ENCODE peak calls at places on chromosomes 4 and X, in ten cellular contexts. One of them, this sample, is unnamed.

GRCh38 chrX:51520393-51520792 is 24.0 kb upstream of the NUDT11 start:
- DNase-seq in heart left ventricle: no peak
- DNase-seq in transverse colon: no peak
- DNase-seq in heart right ventricle: no peak
- DNase-seq in small intestine: no peak
- DNase-seq in body of pancreas: no peak
- DNase-seq in bronchial epithelial cell: no peak
- DNase-seq in tibial nerve: no peak
- DNase-seq in SJSA1: no peak
- DNase-seq in brain microvascular endothelial cell: no peak
- DNase-seq in this sample: no peak

GRCh38 chr4:128606173-128606572 is 203.3 kb upstream of the JADE1 start:
- DNase-seq in heart right ventricle: no peak
- DNase-seq in small intestine: no peak
- DNase-seq in body of pancreas: no peak
- DNase-seq in heart left ventricle: no peak
- DNase-seq in transverse colon: no peak
- DNase-seq in brain microvascular endothelial cell: peak
- DNase-seq in bronchial epithelial cell: peak
- DNase-seq in tibial nerve: no peak
- DNase-seq in SJSA1: no peak
- DNase-seq in this sample: peak

GRCh38 chrX:21374163-21374993 is at the start of gene CNKSR2:
- DNase-seq in small intestine: peak
- DNase-seq in heart left ventricle: peak
- DNase-seq in heart right ventricle: no peak
- DNase-seq in body of pancreas: peak
- DNase-seq in tibial nerve: peak
- DNase-seq in SJSA1: peak
- DNase-seq in bronchial epithelial cell: no peak
- DNase-seq in brain microvascular endothelial cell: peak
- DNase-seq in transverse colon: peak
- DNase-seq in this sample: peak

GRCh38 chrX:12986886-12987285 is 12.0 kb downstream of the TMSB4X start:
- DNase-seq in body of pancreas: no peak
- DNase-seq in small intestine: no peak
- DNase-seq in brain microvascular endothelial cell: no peak
- DNase-seq in bronchial epithelial cell: no peak
- DNase-seq in transverse colon: no peak
- DNase-seq in heart left ventricle: no peak
- DNase-seq in SJSA1: no peak
- DNase-seq in heart right ventricle: no peak
- DNase-seq in tibial nerve: no peak
- DNase-seq in this sample: no peak

GRCh38 chrX:103101280-103102042 is 8.5 kb upstream of the NXF3 start:
- DNase-seq in transverse colon: no peak
- DNase-seq in small intestine: peak
- DNase-seq in heart right ventricle: no peak
- DNase-seq in bronchial epithelial cell: no peak
- DNase-seq in SJSA1: no peak
- DNase-seq in heart left ventricle: no peak
- DNase-seq in body of pancreas: peak
- DNase-seq in brain microvascular endothelial cell: peak
- DNase-seq in tibial nerve: no peak
- DNase-seq in this sample: no peak

GRCh38 chrX:154791951-154792350 is 13.3 kb downstream of the MPP1 start:
- DNase-seq in SJSA1: no peak
- DNase-seq in bronchial epithelial cell: no peak
- DNase-seq in transverse colon: no peak
- DNase-seq in heart left ventricle: no peak
- DNase-seq in body of pancreas: no peak
- DNase-seq in heart right ventricle: no peak
- DNase-seq in brain microvascular endothelial cell: no peak
- DNase-seq in tibial nerve: no peak
- DNase-seq in small intestine: peak
- DNase-seq in this sample: no peak

GRCh38 chr4:11596989-11597388 is 168.3 kb upstream of the HS3ST1 start:
- DNase-seq in heart left ventricle: no peak
- DNase-seq in small intestine: no peak
- DNase-seq in body of pancreas: no peak
- DNase-seq in bronchial epithelial cell: peak
- DNase-seq in tibial nerve: no peak
- DNase-seq in SJSA1: no peak
- DNase-seq in brain microvascular endothelial cell: no peak
- DNase-seq in heart right ventricle: no peak
- DNase-seq in transverse colon: no peak
- DNase-seq in this sample: no peak

GRCh38 chr4:89800527-89801103 is 36.3 kb downstream of the SNCA start:
- DNase-seq in brain microvascular endothelial cell: peak
- DNase-seq in tibial nerve: no peak
- DNase-seq in small intestine: no peak
- DNase-seq in bronchial epithelial cell: peak
- DNase-seq in heart right ventricle: no peak
- DNase-seq in SJSA1: no peak
- DNase-seq in transverse colon: no peak
- DNase-seq in body of pancreas: no peak
- DNase-seq in heart left ventricle: no peak
- DNase-seq in this sample: no peak

DNA sequence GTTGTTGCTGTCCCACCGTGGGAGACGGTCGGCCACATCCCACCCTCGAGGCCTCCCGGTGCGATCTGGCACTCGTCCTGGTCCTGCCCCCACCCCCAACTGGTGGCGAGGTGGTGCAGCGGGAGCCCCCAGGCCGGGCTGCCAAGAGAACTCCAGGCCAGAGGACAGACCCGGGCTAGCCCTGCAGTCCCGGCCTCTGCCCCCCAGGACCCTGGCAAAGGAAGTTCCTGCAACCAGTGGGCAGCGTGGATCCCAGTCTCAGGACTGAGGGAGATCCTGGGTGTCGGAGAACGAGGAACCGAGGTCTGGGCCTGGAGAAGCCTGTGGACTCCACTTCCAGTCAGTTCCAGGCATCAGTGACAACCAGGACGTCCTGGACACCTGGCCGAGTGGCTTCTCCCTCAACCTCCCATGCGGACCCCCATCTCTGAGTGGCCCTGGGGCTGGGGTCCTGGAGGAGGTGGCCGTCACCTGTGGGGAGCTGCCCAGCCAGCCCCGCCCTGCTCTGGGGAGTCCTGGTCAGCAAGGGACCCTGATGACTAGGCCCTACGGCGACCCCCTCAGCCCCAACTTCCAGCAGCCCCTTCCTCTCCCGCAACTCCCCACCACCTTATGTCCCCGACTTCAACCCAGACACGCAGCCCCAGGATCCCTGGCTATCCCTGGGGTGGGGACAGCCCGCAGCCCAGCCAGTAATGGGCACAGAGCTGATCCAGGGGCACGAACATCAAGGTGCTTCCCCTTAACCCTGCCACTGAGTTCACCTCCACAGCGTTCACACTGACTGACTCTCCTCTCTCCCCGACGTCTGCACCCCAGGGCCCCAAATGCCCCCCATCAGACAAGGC is 53.6 kb upstream of the NKX1-1 start:
- DNase-seq in transverse colon: no peak
- DNase-seq in heart right ventricle: no peak
- DNase-seq in small intestine: no peak
- DNase-seq in SJSA1: no peak
- DNase-seq in bronchial epithelial cell: no peak
- DNase-seq in heart left ventricle: no peak
- DNase-seq in body of pancreas: no peak
- DNase-seq in brain microvascular endothelial cell: no peak
- DNase-seq in tibial nerve: no peak
- DNase-seq in this sample: no peak
- H3K4me3 ChIP-seq in transverse colon: no peak
- H3K4me3 ChIP-seq in heart right ventricle: no peak
- H3K4me3 ChIP-seq in small intestine: no peak
- H3K4me3 ChIP-seq in SJSA1: no peak
- H3K4me3 ChIP-seq in bronchial epithelial cell: no peak
- H3K4me3 ChIP-seq in heart left ventricle: no peak
- H3K4me3 ChIP-seq in body of pancreas: no peak
- H3K4me3 ChIP-seq in brain microvascular endothelial cell: no peak
- H3K4me3 ChIP-seq in tibial nerve: no peak
- H3K4me3 ChIP-seq in this sample: no peak

GRCh38 chr4:22515888-22516541 is at the start of gene ADGRA3:
- DNase-seq in small intestine: peak
- DNase-seq in heart left ventricle: peak
- DNase-seq in bronchial epithelial cell: no peak
- DNase-seq in tibial nerve: peak
- DNase-seq in brain microvascular endothelial cell: peak
- DNase-seq in SJSA1: peak
- DNase-seq in transverse colon: peak
- DNase-seq in body of pancreas: peak
- DNase-seq in heart right ventricle: peak
- DNase-seq in this sample: peak

GRCh38 chr4:22514001-22514400 is 1.9 kb downstream of the ADGRA3 start:
- DNase-seq in body of pancreas: no peak
- DNase-seq in heart right ventricle: no peak
- DNase-seq in brain microvascular endothelial cell: peak
- DNase-seq in heart left ventricle: no peak
- DNase-seq in bronchial epithelial cell: no peak
- DNase-seq in tibial nerve: no peak
- DNase-seq in small intestine: no peak
- DNase-seq in SJSA1: no peak
- DNase-seq in transverse colon: no peak
- DNase-seq in this sample: no peak

GRCh38 chr4:22515145-22515887 is 550 bp downstream of the ADGRA3 start:
- DNase-seq in bronchial epithelial cell: peak
- DNase-seq in transverse colon: peak
- DNase-seq in SJSA1: peak
- DNase-seq in heart left ventricle: peak
- DNase-seq in brain microvascular endothelial cell: peak
- DNase-seq in small intestine: peak
- DNase-seq in body of pancreas: peak
- DNase-seq in heart right ventricle: peak
- DNase-seq in tibial nerve: peak
- DNase-seq in this sample: peak

GRCh38 chr4:22512306-22512705 is 3.6 kb downstream of the ADGRA3 start:
- DNase-seq in small intestine: no peak
- DNase-seq in body of pancreas: no peak
- DNase-seq in bronchial epithelial cell: no peak
- DNase-seq in brain microvascular endothelial cell: no peak
- DNase-seq in heart right ventricle: no peak
- DNase-seq in transverse colon: no peak
- DNase-seq in SJSA1: no peak
- DNase-seq in tibial nerve: no peak
- DNase-seq in heart left ventricle: no peak
- DNase-seq in this sample: no peak

DNA sequence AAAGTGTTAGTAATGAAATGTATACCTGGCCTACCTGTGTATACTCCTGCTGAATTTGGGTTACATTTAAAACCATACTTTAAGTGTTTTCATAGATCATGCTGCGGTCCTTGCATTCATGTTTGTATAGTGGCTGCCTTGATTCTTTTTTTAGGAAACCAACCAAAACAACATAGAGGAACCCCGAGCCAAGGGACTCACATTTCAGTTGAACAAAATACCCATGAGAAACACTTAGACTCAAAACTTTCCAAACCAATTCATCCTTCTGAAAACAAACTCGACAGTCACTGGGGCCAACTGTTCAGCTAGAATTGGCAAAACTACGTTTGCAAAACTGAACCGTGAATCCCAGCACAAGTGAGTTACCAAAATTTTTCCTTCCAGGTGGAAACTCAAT is 1.4 kb downstream of the ADGRA3 start:
- DNase-seq in small intestine: no peak
- DNase-seq in transverse colon: no peak
- DNase-seq in brain microvascular endothelial cell: peak
- DNase-seq in bronchial epithelial cell: no peak
- DNase-seq in heart left ventricle: no peak
- DNase-seq in SJSA1: no peak
- DNase-seq in body of pancreas: no peak
- DNase-seq in heart right ventricle: no peak
- DNase-seq in tibial nerve: no peak
- DNase-seq in this sample: no peak
- H3K4me3 ChIP-seq in small intestine: peak
- H3K4me3 ChIP-seq in transverse colon: peak
- H3K4me3 ChIP-seq in brain microvascular endothelial cell: peak
- H3K4me3 ChIP-seq in bronchial epithelial cell: peak
- H3K4me3 ChIP-seq in heart left ventricle: peak
- H3K4me3 ChIP-seq in SJSA1: peak
- H3K4me3 ChIP-seq in body of pancreas: no peak
- H3K4me3 ChIP-seq in heart right ventricle: peak
- H3K4me3 ChIP-seq in tibial nerve: peak
- H3K4me3 ChIP-seq in this sample: peak

GRCh38 chr4:171812377-171813194 is 618 bp upstream of the GALNTL6 start:
- DNase-seq in small intestine: peak
- DNase-seq in transverse colon: no peak
- DNase-seq in heart left ventricle: no peak
- DNase-seq in heart right ventricle: no peak
- DNase-seq in tibial nerve: no peak
- DNase-seq in SJSA1: no peak
- DNase-seq in body of pancreas: no peak
- DNase-seq in bronchial epithelial cell: no peak
- DNase-seq in brain microvascular endothelial cell: no peak
- DNase-seq in this sample: no peak

GRCh38 chr4:171809854-171810253 is 3.4 kb upstream of the GALNTL6 start:
- DNase-seq in tibial nerve: no peak
- DNase-seq in SJSA1: no peak
- DNase-seq in brain microvascular endothelial cell: no peak
- DNase-seq in transverse colon: no peak
- DNase-seq in heart left ventricle: no peak
- DNase-seq in bronchial epithelial cell: no peak
- DNase-seq in heart right ventricle: no peak
- DNase-seq in body of pancreas: no peak
- DNase-seq in small intestine: no peak
- DNase-seq in this sample: no peak

GRCh38 chr4:171814545-171814944 is 1.3 kb downstream of the GALNTL6 start:
- DNase-seq in bronchial epithelial cell: no peak
- DNase-seq in transverse colon: no peak
- DNase-seq in heart left ventricle: no peak
- DNase-seq in brain microvascular endothelial cell: no peak
- DNase-seq in tibial nerve: no peak
- DNase-seq in SJSA1: no peak
- DNase-seq in body of pancreas: no peak
- DNase-seq in small intestine: no peak
- DNase-seq in heart right ventricle: no peak
- DNase-seq in this sample: no peak

GRCh38 chr4:171817026-171817425 is 3.8 kb downstream of the GALNTL6 start:
- DNase-seq in tibial nerve: no peak
- DNase-seq in transverse colon: no peak
- DNase-seq in SJSA1: no peak
- DNase-seq in brain microvascular endothelial cell: no peak
- DNase-seq in small intestine: no peak
- DNase-seq in bronchial epithelial cell: no peak
- DNase-seq in body of pancreas: no peak
- DNase-seq in heart left ventricle: no peak
- DNase-seq in heart right ventricle: no peak
- DNase-seq in this sample: no peak

DNA sequence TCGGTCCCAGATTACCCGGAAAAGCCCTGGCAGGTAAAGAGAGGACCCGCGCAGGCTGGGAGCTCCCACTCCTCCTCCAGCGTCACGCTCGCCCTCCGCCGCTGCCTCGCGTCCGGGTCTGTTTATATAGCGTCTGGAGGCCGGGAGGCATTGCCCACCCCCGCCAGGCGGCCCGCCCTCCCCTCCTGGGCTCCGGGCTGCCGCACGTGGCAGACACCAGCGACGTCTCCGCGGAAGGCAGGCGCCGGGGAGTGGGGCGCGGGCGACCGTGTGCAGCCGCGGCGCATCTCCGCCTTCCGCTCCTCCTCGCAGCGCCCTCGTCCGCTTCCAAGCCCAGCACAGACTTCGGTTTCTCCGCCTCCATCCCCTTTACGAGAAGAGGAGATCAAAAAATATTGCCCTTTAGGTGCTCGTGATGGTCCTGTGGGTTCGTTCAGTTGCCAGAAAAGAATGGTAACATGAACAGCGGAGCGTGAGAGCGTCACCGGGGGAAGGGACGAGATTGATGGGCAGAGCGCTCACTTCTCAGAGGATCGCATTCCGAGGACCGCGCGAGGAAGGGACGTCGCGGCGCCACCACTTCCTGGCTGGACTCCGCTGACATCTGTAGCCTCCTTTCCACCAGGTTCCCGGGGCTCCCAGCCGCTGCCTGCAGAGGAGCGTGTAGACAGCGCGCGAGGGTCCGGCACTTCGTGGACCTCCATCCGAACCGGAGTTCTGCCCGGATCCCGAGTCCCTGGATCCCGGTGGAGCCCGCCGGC is at the start of gene GALNTL6:
- DNase-seq in heart right ventricle: no peak
- DNase-seq in heart left ventricle: no peak
- DNase-seq in tibial nerve: no peak
- DNase-seq in brain microvascular endothelial cell: no peak
- DNase-seq in transverse colon: no peak
- DNase-seq in bronchial epithelial cell: no peak
- DNase-seq in body of pancreas: no peak
- DNase-seq in SJSA1: no peak
- DNase-seq in small intestine: peak
- DNase-seq in this sample: no peak
- H3K4me3 ChIP-seq in heart right ventricle: peak
- H3K4me3 ChIP-seq in heart left ventricle: peak
- H3K4me3 ChIP-seq in tibial nerve: peak
- H3K4me3 ChIP-seq in brain microvascular endothelial cell: peak
- H3K4me3 ChIP-seq in transverse colon: peak
- H3K4me3 ChIP-seq in bronchial epithelial cell: peak
- H3K4me3 ChIP-seq in body of pancreas: no peak
- H3K4me3 ChIP-seq in SJSA1: peak
- H3K4me3 ChIP-seq in small intestine: peak
- H3K4me3 ChIP-seq in this sample: peak

GRCh38 chr4:968221-968620 is 5.1 kb downstream of the DGKQ start:
- DNase-seq in transverse colon: no peak
- DNase-seq in brain microvascular endothelial cell: no peak
- DNase-seq in heart left ventricle: no peak
- DNase-seq in tibial nerve: no peak
- DNase-seq in small intestine: no peak
- DNase-seq in SJSA1: no peak
- DNase-seq in bronchial epithelial cell: no peak
- DNase-seq in body of pancreas: no peak
- DNase-seq in heart right ventricle: no peak
- DNase-seq in this sample: no peak
- H3K4me3 ChIP-seq in transverse colon: no peak
- H3K4me3 ChIP-seq in brain microvascular endothelial cell: no peak
- H3K4me3 ChIP-seq in heart left ventricle: no peak
- H3K4me3 ChIP-seq in tibial nerve: no peak
- H3K4me3 ChIP-seq in small intestine: no peak
- H3K4me3 ChIP-seq in SJSA1: no peak
- H3K4me3 ChIP-seq in bronchial epithelial cell: no peak
- H3K4me3 ChIP-seq in body of pancreas: no peak
- H3K4me3 ChIP-seq in heart right ventricle: no peak
- H3K4me3 ChIP-seq in this sample: no peak

This sample was measured in adrenal gland.